ENCODE peak calls at places on chromosomes 3 and 15, in six cellular contexts. J is PC-9, T is astrocyte of the spinal cord, S is cardiac fibroblast, Q is heart left ventricle, E is left ventricle myocardium inferior. C is an unnamed sample.

GRCh38 chr15:73389539-73389938 is 20.8 kb upstream of the HCN4 start:
- DNase-seq in Q (no peak), T (no peak), S (no peak), J (no peak), E (no peak), C (no peak)

GRCh38 chr15:82080774-82081173 is 35.0 kb upstream of the MEX3B start:
- DNase-seq in J (no peak), S (no peak), T (no peak), E (no peak), Q (no peak), C (no peak)

GRCh38 chr15:32909431-32909830 is 191.6 kb downstream of the GREM1 start:
- DNase-seq in J (no peak), S (peak), E (no peak), T (peak), Q (no peak), C (no peak)

GRCh38 chr3:171415070-171415469 is 45.1 kb downstream of the TNIK start:
- DNase-seq in J (no peak), E (no peak), Q (no peak), T (peak), S (peak), C (no peak)

GRCh38 chr3:65178703-65179102 is 490.9 kb upstream of the ADAMTS9 start:
- DNase-seq in Q (no peak), J (no peak), S (peak), T (peak), E (no peak), C (no peak)

GRCh38 chr3:8617921-8618320 is 26.7 kb downstream of the SSUH2 start:
- DNase-seq in T (no peak), S (no peak), J (no peak), E (no peak), Q (no peak), C (no peak)

GRCh38 chr15:31265090-31265870 is 61.4 kb upstream of the KLF13 start:
- DNase-seq in T (no peak), E (peak), S (no peak), J (no peak), Q (no peak), C (no peak)

GRCh38 chr3:134344560-134344959 is 29.7 kb downstream of the AMOTL2 start:
- DNase-seq in Q (no peak), E (no peak), S (no peak), T (no peak), J (no peak), C (no peak)

GRCh38 chr3:127325630-127325961 is 37.8 kb upstream of the PRR20G start:
- DNase-seq in T (no peak), J (no peak), E (no peak), S (peak), Q (no peak), C (no peak)

GRCh38 chr15:74368121-74368520 is 675 bp upstream of the CYP11A1 start:
- DNase-seq in T (no peak), S (no peak), J (no peak), Q (no peak), E (no peak), C (no peak)

GRCh38 chr3:50912746-50913145 is 238.0 kb downstream of the DOCK3 start:
- DNase-seq in Q (no peak), S (no peak), T (no peak), J (no peak), E (no peak), C (no peak)

GRCh38 chr3:65742914-65743313 is 295.8 kb downstream of the MAGI1 start:
- DNase-seq in S (no peak), Q (no peak), J (no peak), E (no peak), T (peak), C (no peak)

GRCh38 chr3:66083096-66083960 is 44.6 kb upstream of the MAGI1 start:
- DNase-seq in J (no peak), T (no peak), E (no peak), S (no peak), Q (no peak), C (no peak)

GRCh38 chr3:143155756-143156155 is 36.2 kb downstream of the CHST2 start:
- DNase-seq in E (no peak), S (no peak), J (no peak), Q (no peak), T (no peak), C (no peak)

GRCh38 chr15:53549697-53550315 is 209.7 kb downstream of the WDR72 start:
- DNase-seq in Q (no peak), T (no peak), E (no peak), S (no peak), J (no peak), C (no peak)

GRCh38 chr3:51982352-51982837 is 940 bp upstream of the ACY1 start:
- DNase-seq in S (peak), Q (no peak), E (no peak), T (no peak), J (peak), C (peak)

GRCh38 chr3:179811321-179812095 is 158.7 kb downstream of the USP13 start:
- DNase-seq in S (peak), T (peak), Q (no peak), J (peak), E (no peak), C (no peak)

GRCh38 chr3:99879275-99879674 is 61.6 kb downstream of the CMSS1 start:
- DNase-seq in S (no peak), E (no peak), Q (no peak), J (no peak), T (no peak), C (no peak)
- TF ChIP-seq CTCF in S (no peak), E (no peak), Q (no peak), J (no peak), T (no peak), C (no peak)

DNA sequence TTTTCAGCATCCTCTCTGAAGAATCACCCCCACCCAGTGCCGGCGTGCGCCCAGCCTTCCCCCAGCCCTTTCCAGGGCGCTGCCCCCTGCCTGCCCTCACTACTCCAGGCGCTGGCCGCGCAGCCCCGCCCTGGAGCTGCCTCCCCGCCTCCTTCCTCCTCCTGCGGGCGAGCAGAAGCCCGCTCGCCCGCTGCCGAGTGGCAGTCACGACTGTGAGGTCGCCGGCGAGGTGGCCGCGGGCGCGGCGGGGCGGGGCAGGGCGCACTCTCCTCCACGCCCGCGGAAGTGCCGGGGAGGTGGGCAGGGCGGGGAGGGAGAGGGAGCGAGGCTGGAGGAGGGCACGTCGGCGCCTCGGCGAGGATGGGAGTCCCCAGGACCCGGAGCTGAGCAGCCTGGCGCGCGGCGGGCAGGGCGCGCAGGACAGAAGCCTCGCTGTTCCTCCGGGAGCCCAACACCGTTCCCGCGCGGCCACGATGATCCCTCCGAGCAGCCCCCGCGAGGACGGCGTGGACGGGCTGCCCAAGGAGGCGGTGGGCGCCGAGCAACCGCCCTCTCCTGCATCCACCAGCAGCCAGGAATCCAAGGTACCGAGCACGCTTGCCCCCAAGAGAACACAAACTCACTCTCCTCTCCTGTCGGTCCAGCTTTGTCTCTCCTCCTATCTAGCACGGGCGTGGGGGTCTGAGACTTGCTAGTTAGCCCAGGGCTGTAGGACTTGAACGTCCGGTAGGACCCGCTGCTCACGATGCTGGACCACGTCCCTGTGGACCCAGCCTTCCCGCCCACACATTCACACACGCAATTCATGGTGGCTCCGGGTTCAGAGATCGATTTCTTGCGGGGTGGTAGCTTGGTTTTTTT is at the start of gene STAC:
- DNase-seq in T (peak), E (peak), J (peak), S (no peak), Q (no peak), C (peak)
- H3K4me3 ChIP-seq in T (peak), E (peak), J (peak), S (peak), Q (peak), C (peak)

DNA sequence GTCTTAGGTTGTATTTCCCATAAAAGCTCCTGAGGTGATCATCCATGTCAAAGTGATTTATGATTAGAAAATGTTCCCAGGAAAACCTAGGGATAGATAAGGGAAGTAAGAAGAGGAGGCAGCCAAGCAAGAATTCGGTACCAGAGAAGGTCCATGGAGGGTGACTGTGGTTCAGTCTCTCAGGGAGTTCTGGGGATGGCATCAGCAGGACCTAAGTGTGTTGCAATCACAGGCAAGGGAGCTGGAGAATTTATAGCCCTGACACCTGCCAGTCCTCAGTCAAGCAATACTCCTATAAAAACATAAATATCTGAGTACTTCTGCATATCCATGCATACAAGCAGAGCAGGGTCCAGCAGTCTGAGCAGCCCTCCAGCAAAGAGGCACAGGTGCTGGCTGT is 95.6 kb upstream of the TOPAZ1 start:
- DNase-seq in T (no peak), E (no peak), Q (no peak), J (no peak), S (no peak), C (no peak)
- TF ChIP-seq CTCF in T (no peak), E (no peak), Q (no peak), J (no peak), S (no peak), C (no peak)

DNA sequence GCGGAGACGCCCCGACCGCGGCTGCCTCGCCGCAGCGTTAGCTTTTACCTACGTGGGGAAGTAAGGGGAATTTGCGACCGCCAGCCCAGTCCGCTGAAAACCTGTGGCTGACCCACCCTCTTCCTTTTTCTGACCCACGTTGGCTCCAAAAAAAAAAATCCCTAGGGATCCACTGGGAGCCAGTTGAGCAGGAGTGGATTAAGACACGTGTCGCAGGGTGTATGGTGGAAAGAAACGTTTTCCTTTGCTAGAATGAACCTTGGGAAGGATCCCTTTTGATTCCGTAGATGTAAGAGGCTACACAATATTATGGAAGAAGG is 575 bp upstream of the PCYT1A start:
- DNase-seq in J (no peak), Q (no peak), E (no peak), S (peak), T (no peak), C (no peak)
- H3K4me3 ChIP-seq in J (peak), Q (peak), E (peak), S (peak), T (peak), C (peak)